ENCODE peak calls at places on chromosomes 4 and X, in six cellular contexts. One of them, this sample, is unnamed.

GRCh38 chr4:7699040-7699439 is 240.6 kb downstream of the AFAP1 start:
- DNase-seq in GM12878: no peak
- DNase-seq in A549: no peak
- DNase-seq in SK-N-SH: peak; percentile 54
- DNase-seq in HepG2: no peak
- DNase-seq in H1: no peak
- DNase-seq in this sample: no peak

GRCh38 chrX:40843643-40844042 is 108.3 kb upstream of the MED14 start:
- DNase-seq in HepG2: no peak
- DNase-seq in SK-N-SH: no peak
- DNase-seq in A549: no peak
- DNase-seq in H1: no peak
- DNase-seq in GM12878: no peak
- DNase-seq in this sample: no peak

GRCh38 chr4:6342530-6343293 is 73.1 kb downstream of the WFS1 start:
- DNase-seq in H1: no peak
- DNase-seq in HepG2: no peak
- DNase-seq in GM12878: no peak
- DNase-seq in SK-N-SH: peak; percentile 50
- DNase-seq in A549: peak; percentile 24
- DNase-seq in this sample: no peak

GRCh38 chr4:1192091-1192492 is 19.7 kb upstream of the SPON2 start:
- DNase-seq in SK-N-SH: peak; percentile 57
- DNase-seq in GM12878: no peak
- DNase-seq in A549: peak; percentile 46
- DNase-seq in HepG2: no peak
- DNase-seq in H1: no peak
- DNase-seq in this sample: peak; percentile 31

GRCh38 chr4:73607375-73608026 is 12.7 kb downstream of the RASSF6 start:
- DNase-seq in A549: peak; percentile 29
- DNase-seq in HepG2: no peak
- DNase-seq in SK-N-SH: no peak
- DNase-seq in GM12878: no peak
- DNase-seq in H1: no peak
- DNase-seq in this sample: no peak

GRCh38 chr4:47334597-47335185 is 128.8 kb downstream of the COMMD8 start:
- DNase-seq in HepG2: no peak
- DNase-seq in SK-N-SH: no peak
- DNase-seq in H1: no peak
- DNase-seq in A549: no peak
- DNase-seq in GM12878: no peak
- DNase-seq in this sample: no peak

GRCh38 chr4:25437951-25438350 is 60.9 kb downstream of the ANAPC4 start:
- DNase-seq in H1: no peak
- DNase-seq in SK-N-SH: no peak
- DNase-seq in GM12878: no peak
- DNase-seq in A549: no peak
- DNase-seq in HepG2: no peak
- DNase-seq in this sample: no peak

GRCh38 chrX:46574941-46575381 is 1.4 kb downstream of the CHST7 start:
- DNase-seq in SK-N-SH: peak; percentile 41
- DNase-seq in GM12878: no peak
- DNase-seq in A549: no peak
- DNase-seq in H1: no peak
- DNase-seq in HepG2: no peak
- DNase-seq in this sample: no peak

GRCh38 chr4:8099981-8100464 is 58.6 kb downstream of the ABLIM2 start:
- DNase-seq in HepG2: no peak
- DNase-seq in SK-N-SH: no peak
- DNase-seq in A549: peak; percentile 34
- DNase-seq in H1: no peak
- DNase-seq in GM12878: no peak
- DNase-seq in this sample: no peak

GRCh38 chr4:88163286-88163685 is 4.8 kb upstream of the ABCG2 start:
- DNase-seq in SK-N-SH: no peak
- DNase-seq in HepG2: no peak
- DNase-seq in H1: no peak
- DNase-seq in GM12878: no peak
- DNase-seq in A549: no peak
- DNase-seq in this sample: no peak

GRCh38 chr4:88159137-88159725 is 792 bp upstream of the ABCG2 start:
- DNase-seq in SK-N-SH: no peak
- DNase-seq in GM12878: no peak
- DNase-seq in A549: peak; percentile 80
- DNase-seq in HepG2: peak; percentile 44
- DNase-seq in H1: peak; percentile 47
- DNase-seq in this sample: no peak

GRCh38 chr4:88158360-88159136 is at the start of gene ABCG2:
- DNase-seq in H1: peak; percentile 73
- DNase-seq in SK-N-SH: peak; percentile 65
- DNase-seq in GM12878: no peak
- DNase-seq in HepG2: peak; percentile 16
- DNase-seq in A549: peak; percentile 62
- DNase-seq in this sample: peak; percentile 65

GRCh38 chr4:88166608-88167007 is 8.2 kb upstream of the ABCG2 start:
- DNase-seq in A549: no peak
- DNase-seq in HepG2: no peak
- DNase-seq in H1: no peak
- DNase-seq in SK-N-SH: no peak
- DNase-seq in GM12878: no peak
- DNase-seq in this sample: no peak

GRCh38 chr4:88162636-88163035 is 4.2 kb upstream of the ABCG2 start:
- DNase-seq in H1: no peak
- DNase-seq in SK-N-SH: no peak
- DNase-seq in GM12878: no peak
- DNase-seq in HepG2: peak; percentile 66
- DNase-seq in A549: no peak
- DNase-seq in this sample: no peak
- TF ChIP-seq CHD2 in H1: no peak
- TF ChIP-seq CHD2 in SK-N-SH: no peak
- TF ChIP-seq CHD2 in GM12878: no peak
- TF ChIP-seq CHD2 in HepG2: no peak
- TF ChIP-seq CHD2 in A549: no peak
- TF ChIP-seq CHD2 in this sample: no peak

GRCh38 chr4:3714642-3715001 is 51.6 kb upstream of the ADRA2C start:
- DNase-seq in H1: no peak
- DNase-seq in HepG2: no peak
- DNase-seq in SK-N-SH: no peak
- DNase-seq in GM12878: no peak
- DNase-seq in A549: no peak
- DNase-seq in this sample: no peak

GRCh38 chr4:3716876-3717235 is 49.3 kb upstream of the ADRA2C start:
- DNase-seq in A549: no peak
- DNase-seq in SK-N-SH: no peak
- DNase-seq in GM12878: no peak
- DNase-seq in HepG2: no peak
- DNase-seq in H1: no peak
- DNase-seq in this sample: no peak

GRCh38 chr4:3713817-3714641 is 52.2 kb upstream of the ADRA2C start:
- DNase-seq in A549: no peak
- DNase-seq in H1: no peak
- DNase-seq in GM12878: no peak
- DNase-seq in HepG2: no peak
- DNase-seq in SK-N-SH: no peak
- DNase-seq in this sample: no peak

GRCh38 chr4:3716034-3716875 is 49.9 kb upstream of the ADRA2C start:
- DNase-seq in SK-N-SH: no peak
- DNase-seq in H1: no peak
- DNase-seq in A549: no peak
- DNase-seq in GM12878: no peak
- DNase-seq in HepG2: no peak
- DNase-seq in this sample: no peak

DNA sequence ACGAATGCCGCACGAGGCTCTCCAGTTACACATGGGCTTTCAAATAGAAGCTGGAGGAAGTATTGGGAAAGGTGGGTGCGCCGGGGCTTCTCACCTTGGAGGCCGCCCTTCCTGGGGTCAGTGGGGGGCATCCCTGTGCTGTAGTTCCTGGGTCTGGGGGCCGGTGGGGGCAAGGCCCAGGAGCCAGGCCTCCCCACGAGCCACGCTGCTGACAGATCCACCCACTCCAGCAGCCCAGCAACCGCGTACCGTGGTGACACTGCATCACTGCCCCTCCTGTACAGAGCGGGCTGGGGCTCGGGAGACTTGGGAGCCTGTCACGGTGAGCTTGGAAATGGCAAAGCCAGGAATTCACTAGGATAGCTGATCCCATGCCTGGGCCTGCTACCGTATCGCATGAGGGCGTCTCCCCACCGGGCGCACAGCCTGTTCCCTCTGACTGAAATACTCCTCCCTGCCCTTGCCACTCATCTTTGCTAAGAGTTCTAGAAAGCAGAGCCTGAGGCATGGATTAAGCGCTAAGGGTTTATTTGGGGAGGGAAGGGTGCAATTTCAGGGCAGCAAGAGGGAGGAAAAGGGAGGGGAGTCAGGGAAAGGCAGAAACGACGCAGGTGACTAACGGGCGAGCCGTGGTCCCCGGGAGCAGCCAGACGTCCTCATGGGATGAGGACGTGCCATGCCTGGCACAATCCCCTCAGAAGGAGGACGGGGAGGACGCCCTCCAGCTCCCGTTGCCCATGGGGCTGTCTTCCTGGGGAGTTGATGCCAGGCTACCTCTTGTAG is 50.7 kb upstream of the ADRA2C start:
- DNase-seq in H1: no peak
- DNase-seq in HepG2: no peak
- DNase-seq in GM12878: no peak
- DNase-seq in A549: no peak
- DNase-seq in SK-N-SH: no peak
- DNase-seq in this sample: no peak
- TF ChIP-seq CHD2 in H1: no peak
- TF ChIP-seq CHD2 in HepG2: no peak
- TF ChIP-seq CHD2 in GM12878: no peak
- TF ChIP-seq CHD2 in A549: no peak
- TF ChIP-seq CHD2 in SK-N-SH: no peak
- TF ChIP-seq CHD2 in this sample: no peak

GRCh38 chrX:133586443-133586842 is 171.2 kb upstream of the GPC4 start:
- DNase-seq in SK-N-SH: no peak
- DNase-seq in A549: no peak
- DNase-seq in GM12878: no peak
- DNase-seq in HepG2: peak; percentile 15
- DNase-seq in H1: no peak
- DNase-seq in this sample: no peak

GRCh38 chrX:133587818-133588217 is 172.5 kb upstream of the GPC4 start:
- DNase-seq in SK-N-SH: no peak
- DNase-seq in A549: no peak
- DNase-seq in GM12878: no peak
- DNase-seq in HepG2: no peak
- DNase-seq in H1: no peak
- DNase-seq in this sample: no peak

GRCh38 chrX:133590703-133591505 is 175.6 kb upstream of the GPC4 start:
- DNase-seq in SK-N-SH: no peak
- DNase-seq in GM12878: no peak
- DNase-seq in HepG2: no peak
- DNase-seq in H1: no peak
- DNase-seq in A549: no peak
- DNase-seq in this sample: no peak

GRCh38 chrX:133587071-133587470 is 171.8 kb upstream of the GPC4 start:
- DNase-seq in SK-N-SH: no peak
- DNase-seq in GM12878: no peak
- DNase-seq in H1: no peak
- DNase-seq in HepG2: no peak
- DNase-seq in A549: no peak
- DNase-seq in this sample: no peak

GRCh38 chrX:133588827-133589226 is 173.5 kb upstream of the GPC4 start:
- DNase-seq in HepG2: no peak
- DNase-seq in H1: no peak
- DNase-seq in GM12878: no peak
- DNase-seq in SK-N-SH: no peak
- DNase-seq in A549: no peak
- DNase-seq in this sample: no peak
- TF ChIP-seq CHD2 in HepG2: no peak
- TF ChIP-seq CHD2 in H1: no peak
- TF ChIP-seq CHD2 in GM12878: no peak
- TF ChIP-seq CHD2 in SK-N-SH: no peak
- TF ChIP-seq CHD2 in A549: no peak
- TF ChIP-seq CHD2 in this sample: no peak

GRCh38 chr4:110824344-110824743 is 201.5 kb upstream of the PITX2 start:
- DNase-seq in A549: no peak
- DNase-seq in HepG2: no peak
- DNase-seq in GM12878: no peak
- DNase-seq in SK-N-SH: no peak
- DNase-seq in H1: no peak
- DNase-seq in this sample: no peak

GRCh38 chr4:110821186-110821585 is 198.3 kb upstream of the PITX2 start:
- DNase-seq in A549: no peak
- DNase-seq in GM12878: no peak
- DNase-seq in SK-N-SH: no peak
- DNase-seq in HepG2: no peak
- DNase-seq in H1: no peak
- DNase-seq in this sample: no peak

GRCh38 chr4:110826656-110827055 is 203.8 kb upstream of the PITX2 start:
- DNase-seq in SK-N-SH: no peak
- DNase-seq in GM12878: no peak
- DNase-seq in H1: no peak
- DNase-seq in A549: no peak
- DNase-seq in HepG2: no peak
- DNase-seq in this sample: no peak

DNA sequence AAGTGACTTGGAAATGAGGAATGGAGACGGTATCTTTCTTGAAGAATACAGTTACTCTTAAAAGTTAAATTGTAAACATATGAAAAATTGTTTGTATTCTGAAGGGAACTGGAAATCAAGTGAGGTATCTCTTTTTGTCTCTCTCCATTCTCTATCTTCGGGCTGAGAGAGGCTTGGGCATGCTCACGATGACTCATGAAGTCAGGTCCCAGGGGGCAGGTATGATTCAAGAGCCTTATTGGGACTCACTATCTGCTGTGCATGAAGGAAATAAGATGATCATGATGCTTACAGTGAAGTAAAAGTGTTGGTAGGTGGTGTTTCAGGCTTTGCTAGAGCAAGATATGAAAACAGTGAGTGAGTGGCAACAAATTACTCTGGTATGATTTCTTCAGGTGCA is 200.4 kb upstream of the PITX2 start:
- DNase-seq in H1: no peak
- DNase-seq in A549: no peak
- DNase-seq in SK-N-SH: no peak
- DNase-seq in HepG2: no peak
- DNase-seq in GM12878: no peak
- DNase-seq in this sample: no peak
- TF ChIP-seq CHD2 in H1: no peak
- TF ChIP-seq CHD2 in A549: no peak
- TF ChIP-seq CHD2 in SK-N-SH: no peak
- TF ChIP-seq CHD2 in HepG2: no peak
- TF ChIP-seq CHD2 in GM12878: no peak
- TF ChIP-seq CHD2 in this sample: no peak